ENCODE peak calls at places on chromosomes 2 and 18, in seven cellular contexts. P, J, I, X, R, L and H are unnamed samples.

GRCh38 chr2:85851253-85851955 is 37.4 kb downstream of the ST3GAL5 start:
- DNase-seq in P (no peak), I (peak; percentile 55), X (no peak), L (no peak), J (peak; percentile 13), R (no peak), H (no peak)

GRCh38 chr2:173963323-173963816 is 1.8 kb downstream of the SP3 start:
- DNase-seq in R (peak; percentile 47), X (peak; percentile 51), L (peak; percentile 83), I (peak; percentile 83), J (peak; percentile 57), P (no peak), H (no peak)

GRCh38 chr2:233565685-233566140 is 869 bp downstream of the USP40 start:
- DNase-seq in X (no peak), L (no peak), P (no peak), J (no peak), R (no peak), I (no peak), H (no peak)

GRCh38 chr2:99637157-99637697 is 147.4 kb upstream of the REV1 start:
- DNase-seq in X (no peak), R (no peak), J (no peak), P (no peak), L (no peak), I (no peak), H (no peak)

GRCh38 chr18:76999077-76999476 is 133.5 kb downstream of the MBP start:
- DNase-seq in J (no peak), L (no peak), X (no peak), R (no peak), I (no peak), P (no peak), H (no peak)

GRCh38 chr2:109193807-109194702 is 65.0 kb downstream of the SH3RF3 start:
- DNase-seq in I (no peak), L (no peak), X (no peak), P (peak; percentile 37), J (no peak), R (no peak), H (no peak)

GRCh38 chr2:161232571-161232970 is 72.3 kb downstream of the TANK start:
- DNase-seq in X (no peak), J (no peak), R (no peak), P (no peak), I (no peak), L (no peak), H (no peak)

GRCh38 chr18:38427234-38427633 is 861.6 kb upstream of the CELF4 start:
- DNase-seq in X (no peak), L (no peak), J (no peak), I (no peak), P (no peak), R (no peak), H (no peak)

GRCh38 chr2:240278661-240279060 is 138.2 kb upstream of the OTOS start:
- DNase-seq in P (no peak), I (peak; percentile 43), R (no peak), L (peak; percentile 38), J (no peak), X (no peak), H (no peak)

GRCh38 chr2:11385222-11385621 is 40.8 kb upstream of the ROCK2 start:
- DNase-seq in R (no peak), P (no peak), L (no peak), J (no peak), I (no peak), X (no peak), H (no peak)

GRCh38 chr18:2223394-2223793 is 347.9 kb downstream of the METTL4 start:
- DNase-seq in I (peak; percentile 75), R (no peak), J (no peak), X (no peak), L (peak; percentile 71), P (no peak), H (no peak)

GRCh38 chr2:3001595-3002184 is 375.9 kb downstream of the EIPR1 start:
- DNase-seq in R (no peak), I (peak; percentile 0), L (peak; percentile 1), P (no peak), X (no peak), J (no peak), H (no peak)

GRCh38 chr2:60522462-60522861 is 31.0 kb downstream of the BCL11A start:
- DNase-seq in P (no peak), I (no peak), J (no peak), X (no peak), R (no peak), L (no peak), H (no peak)
- TF ChIP-seq CTCF in P (no peak), I (no peak), J (no peak), X (no peak), R (no peak), L (no peak), H (no peak)

GRCh38 chr2:225536036-225536435 is 136.5 kb downstream of the NYAP2 start:
- DNase-seq in I (no peak), R (no peak), X (no peak), J (no peak), P (no peak), L (no peak), H (no peak)

DNA sequence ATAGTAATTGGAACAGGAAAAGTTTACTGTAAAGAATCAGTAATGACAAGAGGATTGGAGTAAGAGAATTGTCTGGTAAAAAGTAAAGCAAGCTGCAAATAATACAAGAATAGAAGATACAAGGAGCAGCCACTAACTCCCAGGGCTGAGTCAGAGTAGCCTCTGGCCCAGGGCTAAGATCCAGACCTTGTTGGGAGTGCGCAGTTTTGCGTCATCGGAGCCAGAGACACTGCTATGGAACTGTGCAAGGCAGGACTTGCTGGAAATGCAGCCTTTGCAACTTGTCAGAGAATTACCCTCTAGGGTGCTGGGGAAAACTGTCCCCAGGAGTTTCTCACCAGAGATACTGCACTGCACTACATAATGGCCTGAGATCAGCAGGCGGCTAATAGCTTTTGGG is 135.2 kb downstream of the NYAP2 start:
- DNase-seq in L (no peak), X (no peak), R (no peak), J (no peak), P (no peak), I (peak; percentile 4), H (no peak)
- TF ChIP-seq CTCF in L (no peak), X (no peak), R (no peak), J (no peak), P (no peak), I (no peak), H (no peak)

GRCh38 chr18:25962176-25962575 is 128.2 kb downstream of the SS18 start:
- DNase-seq in P (no peak), I (no peak), J (no peak), X (peak; percentile 23), L (no peak), R (no peak), H (no peak)

GRCh38 chr18:25953111-25953510 is 137.3 kb downstream of the SS18 start:
- DNase-seq in J (no peak), I (no peak), X (no peak), R (no peak), P (no peak), L (no peak), H (no peak)

GRCh38 chr18:25962919-25963318 is 127.5 kb downstream of the SS18 start:
- DNase-seq in L (no peak), J (no peak), P (no peak), R (no peak), I (no peak), X (no peak), H (no peak)

GRCh38 chr18:25957017-25957416 is 133.4 kb downstream of the SS18 start:
- DNase-seq in J (no peak), X (no peak), P (no peak), L (no peak), I (no peak), R (no peak), H (no peak)
- TF ChIP-seq CTCF in J (no peak), X (no peak), P (no peak), L (no peak), I (no peak), R (no peak), H (no peak)

GRCh38 chr18:54169710-54170403 is 54.6 kb downstream of the MBD2 start:
- DNase-seq in R (no peak), L (no peak), J (no peak), I (no peak), P (no peak), X (no peak), H (no peak)

GRCh38 chr18:54173250-54173649 is 51.2 kb downstream of the MBD2 start:
- DNase-seq in L (no peak), J (no peak), P (no peak), I (no peak), R (no peak), X (no peak), H (no peak)

DNA sequence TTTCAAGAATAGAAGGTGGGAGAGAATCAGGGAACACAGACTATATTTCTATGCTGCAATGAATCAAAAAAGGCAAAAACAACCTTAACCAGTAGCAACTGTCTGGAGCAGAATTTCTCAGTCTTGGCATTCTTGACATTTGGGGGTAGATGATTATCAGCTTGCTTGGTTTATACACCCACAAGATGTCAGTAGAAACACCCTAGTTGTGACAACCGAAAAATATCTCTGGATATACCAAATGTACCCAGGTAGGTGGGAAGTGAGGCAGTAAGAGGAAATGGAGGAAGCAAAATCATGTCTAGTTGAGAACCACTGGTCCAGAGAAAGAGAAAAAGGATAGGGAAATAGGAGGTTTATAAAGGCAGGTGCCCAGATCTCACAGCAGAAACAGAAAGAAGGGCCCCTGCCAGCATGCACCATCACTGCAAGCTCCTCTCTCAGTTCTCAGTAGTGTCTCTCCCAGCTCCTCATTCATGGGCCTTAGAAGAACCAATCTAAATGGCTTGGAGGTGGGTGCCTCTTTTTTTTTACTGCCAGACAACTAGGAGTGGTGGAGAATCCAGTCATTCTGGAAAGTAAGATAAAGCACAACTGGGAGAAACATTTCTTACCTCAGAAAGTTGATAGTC is 50.4 kb downstream of the MBD2 start:
- DNase-seq in P (no peak), R (no peak), X (no peak), I (no peak), J (no peak), L (no peak), H (no peak)
- TF ChIP-seq CTCF in P (no peak), R (no peak), X (no peak), I (no peak), J (no peak), L (no peak), H (no peak)